ENCODE peak calls at places on chromosomes 3 and 15, in nine cellular contexts. Z is adrenal gland, P is cardiac muscle cell, J is mammary epithelial cell, T is heart left ventricle, E is BJ, O is IMR-90, M is epithelial cell of esophagus, D is lower lobe of right lung. S is an unnamed sample.

GRCh38 chr15:70530035-70530499 is 233.3 kb downstream of the UACA start:
- DNase-seq in Z (no peak), P (no peak), J (no peak), T (no peak), E (no peak), O (no peak), M (no peak), D (no peak), S (no peak)

GRCh38 chr15:50148362-50148963 is 29.4 kb upstream of the ATP8B4 start:
- DNase-seq in Z (peak; percentile 34), P (peak; percentile 87), J (peak; percentile 70), T (no peak), E (no peak), O (peak; percentile 79), M (peak; percentile 84), D (no peak), S (peak; percentile 77)

GRCh38 chr3:43455233-43455632 is 166.6 kb downstream of the ANO10 start:
- DNase-seq in Z (peak; percentile 85), P (peak; percentile 19), J (peak; percentile 62), T (no peak), E (peak; percentile 10), O (peak; percentile 76), M (peak; percentile 69), D (no peak), S (peak; percentile 84)

GRCh38 chr3:41575754-41576153 is 376.4 kb downstream of the CTNNB1 start:
- DNase-seq in Z (no peak), P (no peak), J (no peak), T (peak; percentile 20), E (no peak), O (no peak), M (no peak), D (no peak), S (no peak)

GRCh38 chr3:150912501-150912900 is 7.3 kb upstream of the MINDY4B start:
- DNase-seq in Z (no peak), P (no peak), J (no peak), T (no peak), E (no peak), O (no peak), M (no peak), D (no peak), S (no peak)

GRCh38 chr3:185713015-185713414 is 111.8 kb downstream of the IGF2BP2 start:
- DNase-seq in Z (no peak), P (no peak), J (no peak), T (no peak), E (no peak), O (no peak), M (no peak), D (no peak), S (no peak)

GRCh38 chr15:62711691-62712454 is 330.7 kb upstream of the TPM1 start:
- DNase-seq in Z (no peak), P (no peak), J (peak; percentile 35), T (no peak), E (no peak), O (peak; percentile 51), M (peak; percentile 31), D (no peak), S (peak; percentile 36)

GRCh38 chr3:64048631-64049061 is 25.4 kb upstream of the PSMD6 start:
- DNase-seq in Z (no peak), P (peak; percentile 44), J (no peak), T (no peak), E (no peak), O (peak; percentile 16), M (peak; percentile 19), D (no peak), S (peak; percentile 35)

GRCh38 chr3:106518516-106518915 is 649.7 kb upstream of the CBLB start:
- DNase-seq in Z (no peak), P (peak; percentile 28), J (peak; percentile 25), T (no peak), E (peak; percentile 41), O (peak; percentile 55), M (peak; percentile 57), D (no peak), S (peak; percentile 71)

GRCh38 chr3:45225465-45226205 is 452 bp downstream of the TMEM158 start:
- DNase-seq in Z (no peak), P (peak; percentile 38), J (no peak), T (no peak), E (no peak), O (no peak), M (peak; percentile 41), D (peak; percentile 55), S (no peak)
- H3K4me3 ChIP-seq in Z (no peak overlapping the region), P (peak overlapping the region; percentile 53), J (peak overlapping the region; percentile 69), T (peak overlapping the region; percentile 46), E (peak overlapping the region; percentile 64), O (peak overlapping the region; percentile 72), M (peak overlapping the region; percentile 46), D (peak overlapping the region; percentile 54), S (peak overlapping the region; percentile 53)

DNA sequence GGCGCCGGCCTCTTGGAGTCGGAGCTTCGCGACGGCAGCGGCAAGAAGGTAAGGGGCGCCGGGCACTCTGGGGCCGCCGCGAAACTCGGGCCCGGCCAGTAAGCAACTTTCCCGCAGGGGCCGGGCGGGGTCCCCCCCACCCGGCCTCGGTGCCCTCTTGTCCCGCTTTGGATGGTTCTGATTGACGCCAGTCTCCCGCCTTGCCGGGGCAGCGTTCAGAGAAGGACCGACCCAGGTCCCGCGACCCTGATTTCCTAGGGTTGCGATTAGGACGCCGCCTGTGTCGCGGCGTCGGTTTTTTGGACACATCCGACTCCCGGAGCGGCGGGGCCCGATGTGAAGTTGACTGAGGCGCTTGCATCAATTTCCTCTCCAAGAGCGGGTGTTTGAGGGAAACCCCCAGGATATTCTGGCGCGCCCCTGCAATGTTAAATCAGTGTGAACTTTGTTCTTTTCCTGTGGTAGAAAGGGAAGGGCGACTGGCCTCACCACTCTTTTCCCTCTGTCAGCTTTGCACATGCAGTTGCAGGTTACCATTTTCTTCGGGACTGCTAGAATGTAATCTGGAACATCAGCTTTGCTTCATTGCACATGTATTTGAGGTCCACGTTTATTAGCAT is 755 bp downstream of the PDE8A start:
- DNase-seq in Z (peak; percentile 57), P (peak; percentile 44), J (peak; percentile 18), T (peak; percentile 59), E (no peak), O (peak; percentile 18), M (peak; percentile 17), D (peak; percentile 65), S (no peak)
- TF ChIP-seq CTCF in Z (no peak), P (no peak), J (no peak), T (peak; percentile 8), E (no peak), O (no peak), M (no peak), D (no peak), S (no peak)

DNA sequence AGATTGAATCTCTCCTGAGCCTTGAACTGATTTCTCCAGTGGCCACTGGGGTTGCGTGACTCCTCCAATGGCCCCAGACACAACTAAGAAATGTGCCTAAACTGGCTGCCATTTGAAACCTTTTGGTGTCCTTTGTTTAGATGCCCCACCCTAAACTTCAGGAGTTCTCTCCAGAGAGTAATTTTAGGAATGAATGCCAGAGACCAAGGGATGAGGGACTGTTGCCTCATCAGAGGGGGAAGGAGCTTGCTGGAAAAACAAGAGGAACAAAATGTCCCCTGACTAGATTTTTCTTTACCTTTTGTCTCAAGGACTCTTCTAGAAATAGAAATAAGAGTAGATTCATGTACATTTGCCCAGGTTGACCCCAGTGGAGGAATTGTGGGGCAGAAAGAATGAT is 8.1 kb upstream of the ADPRH start:
- DNase-seq in Z (no peak), P (no peak), J (no peak), T (no peak), E (no peak), O (no peak), M (no peak), D (no peak), S (no peak)
- H3K4me3 ChIP-seq in Z (no peak overlapping the region), P (no peak overlapping the region), J (no peak overlapping the region), T (no peak overlapping the region), E (no peak overlapping the region), O (no peak overlapping the region), M (no peak overlapping the region), D (no peak overlapping the region), S (no peak overlapping the region)

DNA sequence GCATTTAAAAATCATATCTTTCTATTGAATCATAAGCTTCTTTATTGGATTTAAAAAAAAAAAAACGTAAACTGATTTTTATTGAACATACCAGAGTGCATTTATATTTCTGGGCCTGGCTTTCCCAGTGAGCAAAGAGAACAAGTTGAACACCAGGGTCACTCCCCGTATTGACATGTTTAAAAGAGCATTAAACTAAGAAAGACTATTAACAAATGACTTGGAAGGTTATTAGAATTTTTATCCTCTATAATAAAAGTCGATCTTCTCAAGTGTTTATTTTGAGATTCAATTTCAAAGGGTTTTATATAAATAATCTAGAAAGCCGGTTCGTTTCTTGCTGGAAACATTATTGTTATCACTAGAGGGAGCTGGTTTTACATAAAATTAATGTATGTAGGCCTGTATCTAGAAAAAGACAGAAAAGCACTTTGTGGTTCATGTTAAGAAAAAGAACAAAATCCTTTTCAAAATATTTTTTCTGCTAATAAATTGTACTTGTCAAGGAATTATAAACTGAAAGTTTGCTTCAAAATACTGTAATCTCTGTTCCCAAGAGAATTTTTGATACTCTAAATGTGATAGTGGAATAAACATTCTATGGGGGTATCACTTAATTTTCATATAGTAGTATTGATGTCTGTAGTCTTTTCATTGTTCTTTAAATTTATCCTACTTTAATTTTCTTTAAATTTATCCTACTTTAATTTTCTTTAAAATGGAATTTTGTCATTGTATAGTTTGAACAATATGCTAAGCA is 321.8 kb upstream of the MME start:
- DNase-seq in Z (no peak), P (peak; percentile 47), J (peak; percentile 10), T (no peak), E (peak; percentile 19), O (peak; percentile 70), M (peak; percentile 42), D (no peak), S (peak; percentile 43)
- TF ChIP-seq CTCF in Z (peak; percentile 33), P (peak; percentile 43), J (peak; percentile 41), T (peak; percentile 64), E (peak; percentile 42), O (peak; percentile 68), M (peak; percentile 45), D (peak; percentile 48), S (peak; percentile 13)

GRCh38 chr3:50318163-50318562 is 4.4 kb downstream of the HYAL2 start:
- DNase-seq in Z (no peak), P (no peak), J (no peak), T (no peak), E (no peak), O (no peak), M (no peak), D (no peak), S (no peak)
- H3K4me3 ChIP-seq in Z (no peak overlapping the region), P (no peak overlapping the region), J (no peak overlapping the region), T (peak overlapping the region; percentile 91), E (no peak overlapping the region), O (no peak overlapping the region), M (no peak overlapping the region), D (peak overlapping the region; percentile 91), S (no peak overlapping the region)

DNA sequence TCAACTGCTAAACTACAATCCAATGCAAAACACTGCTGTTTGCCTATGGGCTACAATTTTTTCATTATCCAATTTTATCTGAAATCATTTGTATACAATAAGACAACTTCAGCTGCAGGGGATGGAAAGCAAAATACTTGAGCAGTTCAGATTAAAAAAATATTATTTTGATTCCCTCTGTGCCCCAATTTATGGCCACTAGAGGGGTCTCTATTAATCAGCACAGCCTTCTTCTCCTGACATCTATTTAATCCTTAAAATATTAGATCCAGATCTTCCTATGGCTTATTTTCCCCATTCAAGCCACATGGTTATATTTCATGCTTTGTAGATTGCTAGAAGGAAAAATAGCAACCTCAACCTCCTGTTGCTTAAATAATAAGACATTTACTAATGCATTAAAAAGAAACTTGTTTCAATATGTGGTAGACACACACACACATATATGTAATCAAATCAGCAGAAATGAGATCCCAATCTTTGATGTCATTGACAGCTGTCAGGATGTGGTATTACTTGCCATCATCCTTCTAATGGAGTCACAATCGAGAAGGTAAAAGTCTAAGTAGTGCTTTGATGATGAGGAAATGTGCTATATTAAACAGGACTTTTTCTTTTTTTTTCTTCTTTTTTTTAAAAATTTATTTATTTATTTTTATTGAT is 104.2 kb downstream of the P2RY1 start:
- DNase-seq in Z (no peak), P (no peak), J (no peak), T (no peak), E (no peak), O (no peak), M (no peak), D (no peak), S (no peak)
- TF ChIP-seq CTCF in Z (no peak), P (no peak), J (no peak), T (no peak), E (no peak), O (no peak), M (no peak), D (no peak), S (no peak)

S was measured in bronchial epithelial cell.